ENCODE peak calls at places on chromosomes 3 and 15, in four cellular contexts. S, K, G and X are unnamed samples.

GRCh38 chr3:132911741-132912415 is 126.3 kb upstream of the TMEM108 start:
- DNase-seq in K (no peak), G (peak), S (no peak), X (no peak)

GRCh38 chr15:80779658-80780415 is 667 bp downstream of the CEMIP start:
- DNase-seq in S (peak), K (peak), G (no peak), X (no peak)

GRCh38 chr3:137760341-137761098 is 3.6 kb upstream of the SOX14 start:
- DNase-seq in S (no peak), G (no peak), K (no peak), X (no peak)

GRCh38 chr3:115790759-115791158 is 167.4 kb downstream of the GAP43 start:
- DNase-seq in K (no peak), G (peak), S (no peak), X (no peak)

GRCh38 chr15:41683955-41684354 is 23.8 kb downstream of the MGA start:
- DNase-seq in G (no peak), K (no peak), S (no peak), X (no peak)

GRCh38 chr3:7547826-7548225 is 686.9 kb downstream of the GRM7 start:
- DNase-seq in G (no peak), S (no peak), K (no peak), X (no peak)

GRCh38 chr3:174439621-174440349 is 419.3 kb upstream of the NAALADL2 start:
- DNase-seq in S (no peak), G (peak), K (peak), X (no peak)

GRCh38 chr3:71652786-71653419 is 69.4 kb upstream of the FOXP1 start:
- DNase-seq in K (peak), S (no peak), G (peak), X (peak)

GRCh38 chr3:61358364-61358763 is 107.1 kb upstream of the FHIT start:
- DNase-seq in G (no peak), S (peak), K (no peak), X (peak)

GRCh38 chr3:155202626-155203025 is 90.9 kb downstream of the STRIT1 start:
- DNase-seq in K (no peak), S (no peak), G (peak), X (no peak)

GRCh38 chr15:75065467-75065850 is 42.1 kb downstream of the PPCDC start:
- DNase-seq in K (no peak), S (no peak), G (peak), X (no peak)

GRCh38 chr3:179348325-179349013 is 960 bp downstream of the MFN1 start:
- DNase-seq in G (no peak), K (no peak), S (peak), X (peak)

GRCh38 chr15:37891754-37892368 is 42.6 kb upstream of the TMCO5A start:
- DNase-seq in S (no peak), G (peak), K (peak), X (no peak)

GRCh38 chr3:132535575-132536441 is 61.3 kb upstream of the ACKR4 start:
- DNase-seq in S (no peak), K (peak), G (peak), X (peak)

GRCh38 chr3:27533718-27534578 is 49.8 kb upstream of the SLC4A7 start:
- DNase-seq in S (peak), K (no peak), G (peak), X (peak)

GRCh38 chr15:33074942-33075341 is 119.6 kb downstream of the FMN1 start:
- DNase-seq in S (no peak), G (no peak), K (peak), X (no peak)

GRCh38 chr3:121918779-121919483 is 24.7 kb downstream of the SLC15A2 start:
- DNase-seq in K (no peak), G (no peak), S (no peak), X (no peak)

GRCh38 chr15:39665629-39666245 is 84.9 kb downstream of the THBS1 start:
- DNase-seq in K (no peak), S (no peak), G (no peak), X (no peak)

GRCh38 chr3:171944109-171945016 is 95.0 kb upstream of the FNDC3B start:
- DNase-seq in G (peak), K (no peak), S (no peak), X (no peak)

GRCh38 chr3:181274025-181274424 is 284.5 kb upstream of the DNAJC19 start:
- DNase-seq in S (no peak), K (no peak), G (no peak), X (no peak)

GRCh38 chr15:77633134-77633912 is 611 bp upstream of the LINGO1 start:
- DNase-seq in G (peak), S (peak), K (peak), X (peak)

GRCh38 chr3:127373701-127374625 is 86.1 kb upstream of the PRR20G start:
- DNase-seq in K (no peak), G (no peak), S (no peak), X (no peak)

GRCh38 chr3:65096110-65096509 is 408.3 kb upstream of the ADAMTS9 start:
- DNase-seq in S (no peak), G (no peak), K (no peak), X (no peak)

GRCh38 chr15:34099914-34100313 is 1.7 kb downstream of the EMC7 start:
- DNase-seq in K (no peak), G (no peak), S (no peak), X (no peak)

GRCh38 chr15:41291065-41291631 is 41.2 kb downstream of the OIP5 start:
- DNase-seq in S (peak), G (no peak), K (no peak), X (peak)

GRCh38 chr3:176906046-176906905 is 291.0 kb downstream of the TBL1XR1 start:
- DNase-seq in S (no peak), K (peak), G (peak), X (no peak)